ENCODE peak calls at places on chromosomes 4 and X, in seven cellular contexts. S, B, Z, L, M, Q and G are unnamed samples.

GRCh38 chr4:110149089-110149488 is 49.3 kb downstream of the ELOVL6 start:
- DNase-seq in Z (no peak), M (no peak), S (no peak), B (no peak), L (no peak), Q (no peak), G (no peak)

GRCh38 chr4:13164783-13165371 is 319.3 kb downstream of the RAB28 start:
- DNase-seq in Z (no peak), M (no peak), L (no peak), Q (no peak), S (no peak), B (no peak), G (no peak)

GRCh38 chrX:20361081-20361889 is 94.6 kb upstream of the RPS6KA3 start:
- DNase-seq in Z (no peak), Q (no peak), S (no peak), M (peak; percentile 84), B (peak; percentile 71), L (no peak), G (no peak)

GRCh38 chrX:25067271-25068172 is 51.8 kb upstream of the ARX start:
- DNase-seq in S (no peak), Z (no peak), B (no peak), L (no peak), Q (no peak), M (no peak), G (no peak)

GRCh38 chr4:13544556-13545393 is 467 bp upstream of the NKX3-2 start:
- DNase-seq in Q (no peak), M (peak; percentile 72), Z (peak; percentile 11), L (no peak), S (peak; percentile 89), B (peak; percentile 71), G (no peak)

GRCh38 chrX:46837543-46838481 is 969 bp downstream of the RP2 start:
- DNase-seq in M (no peak), Z (no peak), B (peak; percentile 41), L (no peak), S (no peak), Q (no peak), G (no peak)

GRCh38 chr4:37216209-37216608 is 28.3 kb upstream of the NWD2 start:
- DNase-seq in Q (no peak), Z (no peak), L (no peak), B (no peak), S (no peak), M (no peak), G (no peak)

GRCh38 chr4:150262611-150263010 is 184.4 kb downstream of the DCLK2 start:
- DNase-seq in Q (no peak), Z (no peak), M (no peak), S (no peak), L (no peak), B (no peak), G (no peak)

GRCh38 chr4:184153781-184154542 is 63.7 kb downstream of the ENPP6 start:
- DNase-seq in B (peak; percentile 6), L (no peak), S (no peak), Z (no peak), Q (no peak), M (no peak), G (no peak)